ENCODE peak calls at places on chromosome 17, in five cellular contexts. I is left lung, Z is AG04449, B is foreskin fibroblast, T is esophagus squamous epithelium. H is an unnamed sample.

GRCh38 chr17:66040402-66040801 is 151.5 kb downstream of the CEP112 start:
- DNase-seq in T (no peak), B (no peak), I (no peak), Z (no peak), H (no peak)

GRCh38 chr17:47694818-47695663 is 1.1 kb downstream of the TBKBP1 start:
- DNase-seq in Z (no peak), I (peak; percentile 96), T (no peak), B (peak; percentile 87), H (peak; percentile 41)

GRCh38 chr17:78368854-78369495 is 9.1 kb upstream of the SOCS3 start:
- DNase-seq in T (no peak), B (no peak), Z (no peak), I (peak; percentile 20), H (no peak)

GRCh38 chr17:17823433-17824118 is 13.2 kb downstream of the SREBF1 start:
- DNase-seq in B (peak; percentile 95), I (peak; percentile 95), T (peak; percentile 53), Z (no peak), H (peak; percentile 81)

GRCh38 chr17:72470338-72471133 is 349.7 kb downstream of the SOX9 start:
- DNase-seq in I (no peak), T (no peak), Z (no peak), B (no peak), H (no peak)

GRCh38 chr17:58679263-58680037 is 12.4 kb downstream of the TEX14 start:
- DNase-seq in B (no peak), T (no peak), Z (no peak), I (no peak), H (no peak)

GRCh38 chr17:76008630-76009425 is 8.2 kb downstream of the CDK3 start:
- DNase-seq in Z (no peak), B (no peak), I (peak; percentile 71), T (no peak), H (no peak)

GRCh38 chr17:65564793-65565192 is 3.3 kb upstream of the AXIN2 start:
- DNase-seq in Z (no peak), B (peak; percentile 28), T (no peak), I (peak; percentile 10), H (no peak)

GRCh38 chr17:16877102-16877501 is 94.8 kb downstream of the TNFRSF13B start:
- DNase-seq in T (no peak), B (peak; percentile 21), I (no peak), Z (no peak), H (no peak)

GRCh38 chr17:2357237-2357636 is 19.9 kb downstream of the SGSM2 start:
- DNase-seq in T (no peak), I (no peak), Z (no peak), B (no peak), H (no peak)

GRCh38 chr17:78925662-78926555 is 722 bp upstream of the TIMP2 start:
- DNase-seq in T (no peak), B (peak; percentile 95), I (peak; percentile 88), Z (no peak), H (no peak)

GRCh38 chr17:1762233-1762905 is 509 bp downstream of the SERPINF1 start:
- DNase-seq in T (no peak), Z (no peak), B (peak; percentile 81), I (no peak), H (no peak)

GRCh38 chr17:12545877-12546513 is 119.7 kb upstream of the MYOCD start:
- DNase-seq in B (peak; percentile 66), Z (no peak), I (no peak), T (no peak), H (no peak)

GRCh38 chr17:10768766-10769383 is 35.0 kb downstream of the TMEM238L start:
- DNase-seq in B (no peak), T (no peak), I (no peak), Z (no peak), H (no peak)

GRCh38 chr17:81030726-81031570 is 4.0 kb upstream of the BAIAP2 start:
- DNase-seq in Z (no peak), B (no peak), T (no peak), I (peak; percentile 81), H (no peak)

GRCh38 chr17:78174870-78175642 is 6.7 kb downstream of the SYNGR2 start:
- DNase-seq in T (no peak), Z (no peak), I (no peak), B (no peak), H (no peak)

GRCh38 chr17:80827646-80828643 is 163.7 kb upstream of the CHMP6 start:
- DNase-seq in Z (no peak), B (no peak), T (no peak), I (peak; percentile 50), H (no peak)

GRCh38 chr17:37359682-37360188 is 16.1 kb upstream of the C17orf78 start:
- DNase-seq in B (peak; percentile 60), I (no peak), T (no peak), Z (no peak), H (no peak)

GRCh38 chr17:49978501-49978900 is 9.5 kb downstream of the DLX4 start:
- DNase-seq in B (no peak), Z (no peak), T (no peak), I (no peak), H (no peak)

GRCh38 chr17:39271546-39271945 is 45.8 kb upstream of the STAC2 start:
- DNase-seq in I (no peak), B (peak; percentile 63), Z (peak; percentile 9), T (no peak), H (no peak)

DNA sequence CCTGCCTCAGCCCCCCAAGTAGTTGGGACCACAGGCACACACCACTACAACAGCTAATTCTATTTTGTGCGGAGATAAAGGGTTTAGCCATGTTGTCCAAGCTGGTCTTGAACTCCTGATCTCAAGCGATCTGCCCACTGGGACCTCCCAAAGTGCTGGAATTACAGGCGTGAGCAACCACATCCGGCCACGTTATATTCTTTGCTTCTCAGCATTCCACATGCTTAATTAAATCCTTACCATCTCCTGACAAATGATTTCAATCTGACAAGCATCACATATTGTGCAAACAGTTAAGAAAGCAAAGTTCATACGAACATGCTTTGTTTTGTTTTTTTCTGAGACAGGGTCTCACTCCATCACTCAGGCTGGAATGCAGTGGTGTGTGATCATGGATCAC is 18.2 kb downstream of the HIGD1B start:
- DNase-seq in T (no peak), Z (peak; percentile 41), I (no peak), B (peak; percentile 51), H (no peak)
- H3K4me3 ChIP-seq in T (no peak overlapping the region), Z (no peak overlapping the region), I (no peak overlapping the region), B (no peak overlapping the region), H (no peak overlapping the region)

DNA sequence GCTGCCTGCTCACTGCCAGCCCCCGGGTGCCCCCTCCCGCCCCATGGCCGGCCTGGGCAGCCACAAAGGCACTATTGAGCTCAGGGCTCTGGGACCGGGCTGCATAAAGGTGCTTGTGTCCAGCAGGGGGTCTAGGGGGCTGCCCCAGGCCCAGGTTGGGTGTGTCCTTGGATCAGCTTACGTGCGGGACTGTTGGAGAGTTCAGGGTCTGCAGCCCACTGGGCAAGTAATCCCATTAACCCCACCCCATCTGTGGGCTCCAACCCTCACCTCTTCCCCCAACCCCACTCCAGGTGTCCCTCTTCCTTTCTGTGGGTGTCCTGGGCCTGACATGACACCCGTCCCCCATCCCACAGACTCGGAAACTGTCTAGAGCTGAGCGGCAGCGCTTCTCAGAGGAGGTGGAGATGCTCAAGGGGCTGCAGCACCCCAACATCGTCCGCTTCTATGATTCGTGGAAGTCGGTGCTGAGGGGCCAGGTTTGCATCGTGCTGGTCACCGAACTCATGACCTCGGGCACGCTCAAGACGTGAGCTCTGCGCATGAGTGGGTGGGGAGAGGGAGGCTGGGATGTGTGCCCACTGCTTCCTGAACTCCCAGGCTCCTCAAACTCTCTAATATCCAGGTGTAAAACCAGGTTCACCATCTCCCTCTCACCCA is 2.1 kb downstream of the WNK4 start:
- DNase-seq in Z (no peak), I (no peak), T (no peak), B (no peak), H (no peak)
- H3K4me3 ChIP-seq in Z (peak overlapping the region; percentile 76), I (no peak overlapping the region), T (peak overlapping the region; percentile 42), B (no peak overlapping the region), H (no peak overlapping the region)

DNA sequence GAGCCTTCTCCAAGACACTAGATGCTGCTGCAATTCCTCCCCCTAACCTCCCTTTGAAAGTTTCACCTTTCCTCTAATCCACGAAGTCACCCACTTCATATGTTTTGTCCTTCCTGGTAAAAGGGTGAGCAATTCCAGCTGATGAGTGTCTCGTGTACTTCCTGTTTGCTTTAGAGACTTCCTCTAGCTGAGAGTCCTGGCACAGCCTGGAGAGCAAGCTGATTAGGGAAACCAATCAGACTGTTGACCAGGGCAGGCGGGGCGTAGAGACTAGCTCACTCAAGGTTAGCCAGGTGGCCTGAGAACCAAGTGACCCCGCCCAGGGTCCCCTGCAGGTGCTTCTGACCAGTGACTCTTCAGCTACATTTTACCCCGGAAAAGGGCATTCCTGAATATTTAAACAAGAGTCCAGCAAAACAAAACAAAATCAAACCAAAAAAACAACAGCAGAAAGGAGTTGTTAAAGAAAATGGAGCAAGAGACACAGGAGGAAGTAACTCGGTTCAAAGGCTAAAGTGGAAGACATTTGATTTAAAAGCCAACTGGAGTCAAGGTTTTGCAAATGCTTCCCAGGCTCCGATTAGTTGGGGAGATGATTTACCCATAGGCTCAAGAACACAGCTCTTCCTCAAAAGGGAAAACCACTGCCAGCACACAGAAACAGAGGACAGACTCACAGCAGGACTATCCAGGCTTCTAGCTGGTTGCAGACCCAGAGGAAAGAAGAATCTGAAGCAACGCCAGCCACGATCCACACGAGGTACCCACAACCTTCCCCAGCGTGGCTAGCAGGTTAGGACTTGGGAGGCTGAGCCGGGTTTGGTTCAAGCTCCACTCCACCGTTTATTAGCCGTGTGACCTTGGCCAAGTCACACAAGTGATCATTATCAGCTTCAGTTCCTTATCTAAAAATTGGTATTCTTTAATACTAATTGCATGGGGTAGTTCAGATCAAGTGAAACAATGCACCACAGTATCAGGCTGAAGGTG is 13.4 kb downstream of the HSPB9 start:
- DNase-seq in B (peak; percentile 74), T (no peak), I (peak; percentile 84), Z (no peak), H (no peak)
- H3K4me3 ChIP-seq in B (no peak overlapping the region), T (no peak overlapping the region), I (no peak overlapping the region), Z (no peak overlapping the region), H (no peak overlapping the region)

GRCh38 chr17:28550858-28551257 is 1.6 kb downstream of the UNC119 start:
- DNase-seq in B (no peak), I (no peak), Z (no peak), T (no peak), H (no peak)

GRCh38 chr17:28553000-28553505 is 629 bp upstream of the UNC119 start:
- DNase-seq in T (no peak), Z (no peak), I (no peak), B (no peak), H (no peak)

GRCh38 chr17:28552201-28552999 is at the start of gene UNC119:
- DNase-seq in I (peak; percentile 98), B (peak; percentile 90), Z (no peak), T (no peak), H (peak; percentile 72)

GRCh38 chr17:28549274-28550132 is 2.9 kb downstream of the UNC119 start:
- DNase-seq in B (no peak), I (no peak), Z (no peak), T (no peak), H (peak; percentile 64)

DNA sequence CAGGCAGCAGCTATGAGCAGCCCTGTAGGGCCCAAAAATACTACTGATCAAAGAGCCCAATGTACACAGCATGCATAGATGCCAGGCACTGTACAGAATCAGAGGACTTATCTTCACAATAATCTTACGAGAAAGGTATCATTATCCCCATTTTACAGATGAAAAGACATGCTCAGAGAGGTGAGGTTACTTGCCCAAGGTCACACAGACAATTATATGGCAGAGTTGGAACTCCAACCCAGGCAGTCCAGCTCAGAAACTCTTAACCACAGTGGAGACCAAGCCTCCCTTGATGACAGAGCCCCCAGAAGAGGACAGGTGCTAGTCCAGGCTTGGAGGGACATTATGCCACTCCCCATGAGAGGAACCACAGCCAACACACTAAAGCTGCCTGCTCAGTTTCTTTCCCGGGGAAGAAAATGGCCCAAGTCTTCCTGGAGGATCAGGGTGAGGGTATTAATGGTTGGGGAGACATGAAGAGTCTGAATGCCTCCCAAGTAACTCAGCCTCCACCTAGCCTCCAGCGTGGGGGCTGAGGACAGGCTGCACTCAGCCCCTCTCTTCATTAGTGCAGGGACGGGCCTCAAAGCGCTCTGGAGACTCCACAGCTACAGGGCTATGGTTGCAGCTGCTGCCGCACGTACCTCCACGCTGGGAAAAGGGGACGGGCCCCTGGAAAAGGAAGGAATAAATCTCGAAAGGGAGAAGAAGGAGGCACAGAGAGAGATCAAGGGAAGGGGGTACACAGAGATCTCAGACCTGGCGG is 820 bp downstream of the UNC119 start:
- DNase-seq in I (no peak), T (no peak), B (peak; percentile 58), Z (no peak), H (no peak)
- H3K4me3 ChIP-seq in I (peak overlapping the region; percentile 98), T (peak overlapping the region; percentile 65), B (peak overlapping the region; percentile 68), Z (peak overlapping the region; percentile 75), H (peak overlapping the region; percentile 54)

H was measured in CD8-positive, alpha-beta memory T cell.